ENCODE peak calls at places on chromosomes 1 and 21, in four cellular contexts. One of them, this sample, is unnamed.

GRCh38 chr1:59892836-59893811 is 33.4 kb downstream of the CYP2J2 start:
- DNase-seq in HL-60: no peak
- DNase-seq in K562: no peak
- DNase-seq in GM12878: no peak
- DNase-seq in this sample: no peak

GRCh38 chr1:192914092-192914491 is 105.3 kb downstream of the RGS2 start:
- DNase-seq in HL-60: no peak
- DNase-seq in GM12878: no peak
- DNase-seq in K562: no peak
- DNase-seq in this sample: no peak

GRCh38 chr1:206784471-206784903 is 12.2 kb upstream of the IL10 start:
- DNase-seq in K562: no peak
- DNase-seq in HL-60: no peak
- DNase-seq in GM12878: no peak
- DNase-seq in this sample: no peak

GRCh38 chr1:91791103-91791502 is 94.8 kb downstream of the TGFBR3 start:
- DNase-seq in K562: peak; percentile 53
- DNase-seq in HL-60: no peak
- DNase-seq in GM12878: no peak
- DNase-seq in this sample: no peak

GRCh38 chr1:24751833-24752232 is 6.6 kb downstream of the CLIC4 start:
- DNase-seq in HL-60: no peak
- DNase-seq in K562: no peak
- DNase-seq in GM12878: no peak
- DNase-seq in this sample: no peak

GRCh38 chr1:112322018-112322417 is 74.0 kb upstream of the CTTNBP2NL start:
- DNase-seq in GM12878: no peak
- DNase-seq in HL-60: no peak
- DNase-seq in K562: no peak
- DNase-seq in this sample: no peak

GRCh38 chr1:231147896-231148295 is 14.0 kb upstream of the TRIM67 start:
- DNase-seq in K562: no peak
- DNase-seq in GM12878: no peak
- DNase-seq in HL-60: no peak
- DNase-seq in this sample: no peak

GRCh38 chr1:13809461-13810159 is 109.6 kb downstream of the PRDM2 start:
- DNase-seq in GM12878: no peak
- DNase-seq in K562: peak; percentile 68
- DNase-seq in HL-60: no peak
- DNase-seq in this sample: no peak

GRCh38 chr1:216926681-216927080 is 203.5 kb upstream of the ESRRG start:
- DNase-seq in GM12878: no peak
- DNase-seq in HL-60: no peak
- DNase-seq in K562: no peak
- DNase-seq in this sample: no peak

GRCh38 chr1:202632241-202632640 is 78.0 kb downstream of the SYT2 start:
- DNase-seq in HL-60: no peak
- DNase-seq in K562: no peak
- DNase-seq in GM12878: no peak
- DNase-seq in this sample: no peak

GRCh38 chr1:32353886-32354570 is 8.3 kb downstream of the FAM229A start:
- DNase-seq in GM12878: no peak
- DNase-seq in HL-60: no peak
- DNase-seq in K562: no peak
- DNase-seq in this sample: no peak

GRCh38 chr1:3007298-3008147 is 13.7 kb upstream of the ACTRT2 start:
- DNase-seq in K562: no peak
- DNase-seq in HL-60: no peak
- DNase-seq in GM12878: no peak
- DNase-seq in this sample: no peak

GRCh38 chr1:212712451-212713303 is 13.0 kb upstream of the BATF3 start:
- DNase-seq in HL-60: no peak
- DNase-seq in GM12878: no peak
- DNase-seq in K562: no peak
- DNase-seq in this sample: no peak

GRCh38 chr1:57270926-57271698 is 152.7 kb downstream of the DAB1 start:
- DNase-seq in HL-60: no peak
- DNase-seq in K562: no peak
- DNase-seq in GM12878: no peak
- DNase-seq in this sample: no peak

GRCh38 chr1:89812992-89813391 is 7.8 kb upstream of the LRRC8D start:
- DNase-seq in GM12878: no peak
- DNase-seq in HL-60: peak; percentile 58
- DNase-seq in K562: no peak
- DNase-seq in this sample: no peak

GRCh38 chr1:206967096-206967851 is 3.0 kb downstream of the FCAMR start:
- DNase-seq in GM12878: peak; percentile 72
- DNase-seq in K562: no peak
- DNase-seq in HL-60: peak; percentile 71
- DNase-seq in this sample: no peak

GRCh38 chr1:54791880-54792522 is 9.1 kb downstream of the TTC22 start:
- DNase-seq in HL-60: peak; percentile 64
- DNase-seq in K562: peak; percentile 82
- DNase-seq in GM12878: no peak
- DNase-seq in this sample: peak; percentile 50

GRCh38 chr1:112714313-112715263 is 544 bp downstream of the PPM1J start:
- DNase-seq in HL-60: no peak
- DNase-seq in GM12878: no peak
- DNase-seq in K562: peak; percentile 65
- DNase-seq in this sample: no peak

GRCh38 chr1:43666608-43667007 is 16.7 kb downstream of the KDM4A start:
- DNase-seq in HL-60: no peak
- DNase-seq in GM12878: no peak
- DNase-seq in K562: no peak
- DNase-seq in this sample: no peak

GRCh38 chr1:148315081-148315811 is 163.2 kb upstream of the NBPF11 start:
- DNase-seq in GM12878: peak; percentile 38
- DNase-seq in K562: no peak
- DNase-seq in HL-60: no peak
- DNase-seq in this sample: no peak

GRCh38 chr1:182977480-182977879 is 24.5 kb upstream of the SHCBP1L start:
- DNase-seq in K562: no peak
- DNase-seq in GM12878: no peak
- DNase-seq in HL-60: no peak
- DNase-seq in this sample: no peak

GRCh38 chr1:64167176-64167575 is 36.2 kb upstream of the UBE2U start:
- DNase-seq in GM12878: no peak
- DNase-seq in HL-60: no peak
- DNase-seq in K562: no peak
- DNase-seq in this sample: no peak

GRCh38 chr1:9442266-9442846 is 96.9 kb upstream of the SLC25A33 start:
- DNase-seq in GM12878: no peak
- DNase-seq in K562: no peak
- DNase-seq in HL-60: no peak
- DNase-seq in this sample: no peak

GRCh38 chr1:162671664-162672415 is 39.6 kb downstream of the DDR2 start:
- DNase-seq in K562: no peak
- DNase-seq in GM12878: no peak
- DNase-seq in HL-60: no peak
- DNase-seq in this sample: no peak

GRCh38 chr1:150182233-150182632 is 32.5 kb downstream of the PLEKHO1 start:
- DNase-seq in K562: no peak
- DNase-seq in HL-60: no peak
- DNase-seq in GM12878: no peak
- DNase-seq in this sample: no peak

GRCh38 chr1:179586107-179586823 is 5.4 kb upstream of the TDRD5 start:
- DNase-seq in K562: peak; percentile 66
- DNase-seq in HL-60: peak; percentile 29
- DNase-seq in GM12878: no peak
- DNase-seq in this sample: no peak

GRCh38 chr1:224894915-224895314 is 34.6 kb upstream of the DNAH14 start:
- DNase-seq in GM12878: no peak
- DNase-seq in HL-60: no peak
- DNase-seq in K562: peak; percentile 39
- DNase-seq in this sample: no peak

GRCh38 chr1:85184245-85184644 is 16.6 kb downstream of the SYDE2 start:
- DNase-seq in GM12878: no peak
- DNase-seq in HL-60: no peak
- DNase-seq in K562: no peak
- DNase-seq in this sample: no peak

GRCh38 chr1:115669002-115669673 is 27.4 kb downstream of the VANGL1 start:
- DNase-seq in GM12878: no peak
- DNase-seq in HL-60: peak; percentile 15
- DNase-seq in K562: peak; percentile 59
- DNase-seq in this sample: no peak

GRCh38 chr21:42495765-42496119 is 282 bp downstream of the RSPH1 start:
- DNase-seq in HL-60: no peak
- DNase-seq in K562: no peak
- DNase-seq in GM12878: no peak
- DNase-seq in this sample: no peak

GRCh38 chr21:39969691-39970364 is 102.6 kb downstream of the PCP4 start:
- DNase-seq in K562: no peak
- DNase-seq in GM12878: no peak
- DNase-seq in HL-60: no peak
- DNase-seq in this sample: no peak

GRCh38 chr1:28296401-28297220 is 32.2 kb upstream of the MED18 start:
- DNase-seq in GM12878: no peak
- DNase-seq in K562: peak; percentile 57
- DNase-seq in HL-60: no peak
- DNase-seq in this sample: no peak

GRCh38 chr1:7230896-7231210 is 445.6 kb downstream of the CAMTA1 start:
- DNase-seq in K562: no peak
- DNase-seq in HL-60: no peak
- DNase-seq in GM12878: no peak
- DNase-seq in this sample: no peak

GRCh38 chr1:8871965-8872399 is 6.5 kb downstream of the ENO1 start:
- DNase-seq in HL-60: no peak
- DNase-seq in K562: no peak
- DNase-seq in GM12878: no peak
- DNase-seq in this sample: no peak

GRCh38 chr21:41447356-41447755 is 21.3 kb downstream of the MX1 start:
- DNase-seq in K562: no peak
- DNase-seq in GM12878: no peak
- DNase-seq in HL-60: no peak
- DNase-seq in this sample: no peak

GRCh38 chr21:41453198-41453597 is 27.2 kb downstream of the MX1 start:
- DNase-seq in HL-60: no peak
- DNase-seq in K562: no peak
- DNase-seq in GM12878: no peak
- DNase-seq in this sample: no peak

GRCh38 chr21:41451753-41452676 is 26.0 kb downstream of the MX1 start:
- DNase-seq in GM12878: no peak
- DNase-seq in K562: no peak
- DNase-seq in HL-60: no peak
- DNase-seq in this sample: no peak

GRCh38 chr21:41446571-41446970 is 20.5 kb downstream of the MX1 start:
- DNase-seq in K562: no peak
- DNase-seq in HL-60: no peak
- DNase-seq in GM12878: no peak
- DNase-seq in this sample: no peak

GRCh38 chr21:41449613-41450012 is 23.6 kb downstream of the MX1 start:
- DNase-seq in K562: no peak
- DNase-seq in GM12878: no peak
- DNase-seq in HL-60: no peak
- DNase-seq in this sample: no peak
- TF ChIP-seq POLR2AphosphoS5 in K562: no peak
- TF ChIP-seq POLR2AphosphoS5 in GM12878: peak; percentile 85
- TF ChIP-seq POLR2AphosphoS5 in HL-60: no peak
- TF ChIP-seq POLR2AphosphoS5 in this sample: peak; percentile 79

GRCh38 chr1:38208720-38209632 is 162.4 kb upstream of the POU3F1 start:
- DNase-seq in GM12878: peak; percentile 34
- DNase-seq in K562: no peak
- DNase-seq in HL-60: no peak
- DNase-seq in this sample: peak; percentile 39
- TF ChIP-seq SPI1 in GM12878: no peak
- TF ChIP-seq SPI1 in K562: no peak
- TF ChIP-seq SPI1 in HL-60: no peak
- TF ChIP-seq SPI1 in this sample: no peak

GRCh38 chr1:226799634-226800281 is 60.7 kb upstream of the ITPKB start:
- DNase-seq in HL-60: no peak
- DNase-seq in K562: no peak
- DNase-seq in GM12878: no peak
- DNase-seq in this sample: no peak
- TF ChIP-seq POLR2AphosphoS5 in HL-60: no peak
- TF ChIP-seq POLR2AphosphoS5 in K562: no peak
- TF ChIP-seq POLR2AphosphoS5 in GM12878: no peak
- TF ChIP-seq POLR2AphosphoS5 in this sample: no peak

DNA sequence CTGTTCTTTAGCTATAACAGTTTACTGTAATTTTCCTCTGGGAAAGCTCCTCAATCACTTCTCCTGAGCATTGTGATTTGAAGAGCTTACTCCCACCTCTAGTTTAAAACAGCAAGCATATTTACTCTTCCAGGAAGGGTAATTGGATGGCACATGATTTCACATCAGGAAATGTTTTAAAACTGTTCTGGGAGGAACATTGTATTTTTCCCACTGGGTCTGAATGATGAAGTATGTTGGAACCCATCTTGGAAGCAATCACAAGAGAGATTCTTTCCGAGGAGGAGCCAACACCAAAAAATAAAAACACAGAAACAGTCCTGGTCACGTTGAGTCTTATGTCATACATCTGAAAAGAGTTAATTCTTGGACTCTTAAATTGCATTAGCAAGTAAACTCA is 17.3 kb downstream of the MAP10 start:
- DNase-seq in HL-60: no peak
- DNase-seq in K562: no peak
- DNase-seq in GM12878: no peak
- DNase-seq in this sample: no peak
- TF ChIP-seq SPI1 in HL-60: no peak
- TF ChIP-seq SPI1 in K562: no peak
- TF ChIP-seq SPI1 in GM12878: no peak
- TF ChIP-seq SPI1 in this sample: no peak

DNA sequence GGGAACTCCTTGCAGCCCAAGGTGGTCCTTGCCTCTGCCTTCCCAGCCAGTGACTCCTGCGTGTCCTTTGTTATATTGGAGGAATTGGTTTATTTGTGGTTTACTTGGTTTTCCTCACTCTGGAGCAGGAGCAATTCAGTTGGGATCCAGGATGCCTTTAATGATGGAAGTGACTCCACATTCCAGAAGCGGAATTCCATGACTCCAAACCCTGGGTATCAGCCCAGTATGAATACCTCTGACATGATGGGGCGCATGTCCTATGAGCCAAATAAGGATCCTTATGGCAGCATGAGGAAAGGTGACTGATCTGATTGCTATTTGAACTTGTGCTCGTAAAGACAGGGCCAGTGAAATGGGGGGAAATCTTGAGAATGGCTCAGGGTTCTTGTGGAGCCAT is 15.1 kb upstream of the PIGV start:
- DNase-seq in HL-60: no peak
- DNase-seq in K562: no peak
- DNase-seq in GM12878: no peak
- DNase-seq in this sample: no peak
- TF ChIP-seq POLR2AphosphoS5 in HL-60: no peak
- TF ChIP-seq POLR2AphosphoS5 in K562: peak; percentile 8
- TF ChIP-seq POLR2AphosphoS5 in GM12878: no peak
- TF ChIP-seq POLR2AphosphoS5 in this sample: no peak

GRCh38 chr21:37877171-37877570 is 39.1 kb downstream of the KCNJ6 start:
- DNase-seq in HL-60: no peak
- DNase-seq in GM12878: no peak
- DNase-seq in K562: no peak
- DNase-seq in this sample: no peak
- TF ChIP-seq SPI1 in HL-60: no peak
- TF ChIP-seq SPI1 in GM12878: no peak
- TF ChIP-seq SPI1 in K562: no peak
- TF ChIP-seq SPI1 in this sample: no peak

This sample was measured in GM12891.